ENCODE peak calls at places on chromosome 15, in ten cellular contexts. P is dorsolateral prefrontal cortex; Z is esophagus squamous epithelium; O is nephron progenitor cell; F is NCI-H1105 treated with DMSO at 0.1 percent for 48 hours; E is stimulated activated CD8-positive, alpha-beta memory T cell treated with anti-CD3 and anti-CD28 coated beads, Interleukin-4, amount 100 ng/mL, for 48 hours; J is endothelial cell; W is WTC11; N is NCI-H446; R is fibroblast of gingiva. Y is an unnamed sample.

GRCh38 chr15:80177151-80177550 is 24.4 kb downstream of the FAH start:
- DNase-seq in P (no peak), Z (no peak), O (no peak), F (no peak), E (no peak), J (no peak), W (no peak), N (no peak), R (peak; percentile 47), Y (no peak)

GRCh38 chr15:39250001-39250400 is 330.9 kb upstream of the THBS1 start:
- DNase-seq in P (no peak), Z (no peak), O (no peak), F (no peak), E (no peak), J (no peak), W (no peak), N (no peak), R (peak; percentile 7), Y (no peak)

GRCh38 chr15:79091204-79091867 is 756 bp upstream of the RASGRF1 start:
- DNase-seq in P (peak; percentile 65), Z (no peak), O (peak; percentile 59), F (peak; percentile 8), E (peak; percentile 43), J (peak; percentile 19), W (peak; percentile 51), N (no peak), R (no peak), Y (peak; percentile 40)

GRCh38 chr15:64864080-64864479 is 22.4 kb downstream of the PLEKHO2 start:
- DNase-seq in P (no peak), Z (no peak), O (no peak), F (no peak), E (no peak), J (no peak), W (no peak), N (no peak), R (no peak), Y (no peak)

GRCh38 chr15:34721802-34722795 is 32.7 kb downstream of the GJD2 start:
- DNase-seq in P (peak; percentile 76), Z (no peak), O (peak; percentile 64), F (peak; percentile 65), E (no peak), J (peak; percentile 22), W (peak; percentile 46), N (no peak), R (peak; percentile 46), Y (peak; percentile 94)

GRCh38 chr15:76337739-76338554 is 1.4 kb downstream of the ISL2 start:
- DNase-seq in P (no peak), Z (no peak), O (peak; percentile 47), F (no peak), E (peak; percentile 34), J (no peak), W (peak; percentile 51), N (no peak), R (no peak), Y (no peak)

GRCh38 chr15:95644476-95644875 is 686.0 kb upstream of the NR2F2 start:
- DNase-seq in P (no peak), Z (no peak), O (no peak), F (no peak), E (no peak), J (no peak), W (no peak), N (no peak), R (no peak), Y (no peak)

GRCh38 chr15:95953032-95953431 is 377.5 kb upstream of the NR2F2 start:
- DNase-seq in P (no peak), Z (no peak), O (no peak), F (no peak), E (no peak), J (no peak), W (no peak), N (no peak), R (no peak), Y (no peak)

GRCh38 chr15:68419301-68420175 is 12.4 kb downstream of the ITGA11 start:
- DNase-seq in P (no peak), Z (no peak), O (no peak), F (no peak), E (peak; percentile 11), J (no peak), W (no peak), N (no peak), R (no peak), Y (peak; percentile 53)

Y was measured in ascending aorta.